ENCODE peak calls at places on chromosomes 5 and 9, in ten cellular contexts. U is germinal center; B is astrocyte of the spinal cord; W is NCI-H1436; D is bronchial epithelial cell; M is activated gamma-delta T cell; Y is activated CD8-positive, alpha-beta memory T cell treated with anti-CD3 and anti-CD28 coated beads, Interleukin-2, amount 50 U/mL, for 4 hours; T is NCI-H2029; Z is left ventricle myocardium superior; O is small intestine. E is an unnamed sample.

GRCh38 chr9:110768887-110769286 is 100.3 kb downstream of the MUSK start:
- DNase-seq in U (no peak), B (no peak), W (no peak), D (no peak), M (no peak), Y (no peak), T (no peak), Z (no peak), O (no peak), E (no peak)

GRCh38 chr5:151896041-151896691 is 28.5 kb downstream of the GLRA1 start:
- DNase-seq in U (no peak), B (peak; percentile 95), W (no peak), D (peak; percentile 92), M (no peak), Y (no peak), T (no peak), Z (no peak), O (no peak), E (peak; percentile 89)

GRCh38 chr9:121373401-121373769 is 3.3 kb upstream of the STOM start:
- DNase-seq in U (no peak), B (no peak), W (no peak), D (peak; percentile 83), M (no peak), Y (no peak), T (no peak), Z (no peak), O (no peak), E (no peak)

GRCh38 chr5:179242676-179243075 is 102.6 kb downstream of the ADAMTS2 start:
- DNase-seq in U (no peak), B (no peak), W (no peak), D (no peak), M (no peak), Y (peak; percentile 2), T (no peak), Z (no peak), O (no peak), E (no peak)

GRCh38 chr5:37075399-37075950 is 173.7 kb downstream of the CPLANE1 start:
- DNase-seq in U (no peak), B (no peak), W (no peak), D (no peak), M (no peak), Y (no peak), T (no peak), Z (no peak), O (no peak), E (no peak)

GRCh38 chr5:102241809-102242421 is 54.2 kb downstream of the SLCO4C1 start:
- DNase-seq in U (no peak), B (no peak), W (no peak), D (no peak), M (no peak), Y (no peak), T (no peak), Z (no peak), O (no peak), E (no peak)

GRCh38 chr5:135194573-135195266 is 160.7 kb upstream of the PITX1 start:
- DNase-seq in U (no peak), B (peak; percentile 26), W (no peak), D (no peak), M (no peak), Y (no peak), T (no peak), Z (no peak), O (no peak), E (no peak)

GRCh38 chr5:135387629-135387960 is 11.4 kb downstream of the MACROH2A1 start:
- DNase-seq in U (no peak), B (no peak), W (no peak), D (no peak), M (no peak), Y (no peak), T (no peak), Z (no peak), O (no peak), E (no peak)

GRCh38 chr5:133754575-133755169 is 142.3 kb upstream of the FSTL4 start:
- DNase-seq in U (no peak), B (no peak), W (peak; percentile 14), D (peak; percentile 57), M (no peak), Y (peak; percentile 21), T (peak; percentile 31), Z (no peak), O (peak; percentile 41), E (peak; percentile 32)

GRCh38 chr9:89792189-89793123 is 187.6 kb downstream of the GADD45G start:
- DNase-seq in U (no peak), B (no peak), W (no peak), D (no peak), M (no peak), Y (no peak), T (no peak), Z (no peak), O (no peak), E (no peak)

GRCh38 chr9:5592231-5592630 is 36.7 kb upstream of the RIC1 start:
- DNase-seq in U (no peak), B (no peak), W (no peak), D (no peak), M (no peak), Y (no peak), T (no peak), Z (no peak), O (no peak), E (no peak)

GRCh38 chr5:165035520-165035919 is 1530.1 kb downstream of the MAT2B start:
- DNase-seq in U (no peak), B (no peak), W (no peak), D (peak; percentile 6), M (no peak), Y (no peak), T (no peak), Z (no peak), O (no peak), E (peak; percentile 47)

GRCh38 chr5:135497971-135498661 is 37.6 kb downstream of the NEUROG1 start:
- DNase-seq in U (no peak), B (no peak), W (no peak), D (peak; percentile 47), M (no peak), Y (no peak), T (no peak), Z (no peak), O (no peak), E (no peak)

GRCh38 chr9:35520404-35520790 is 30.5 kb downstream of the RUSC2 start:
- DNase-seq in U (no peak), B (no peak), W (no peak), D (no peak), M (no peak), Y (no peak), T (no peak), Z (no peak), O (no peak), E (no peak)

GRCh38 chr5:54663876-54664275 is 146.3 kb downstream of the SNX18 start:
- DNase-seq in U (no peak), B (peak; percentile 92), W (no peak), D (peak; percentile 78), M (no peak), Y (no peak), T (no peak), Z (peak; percentile 35), O (no peak), E (peak; percentile 57)

GRCh38 chr9:111839387-111839786 is 44.6 kb upstream of the SHOC1 start:
- DNase-seq in U (no peak), B (no peak), W (no peak), D (no peak), M (no peak), Y (no peak), T (no peak), Z (no peak), O (no peak), E (no peak)

GRCh38 chr9:7174301-7174700 is 416.5 kb downstream of the KDM4C start:
- DNase-seq in U (no peak), B (no peak), W (no peak), D (no peak), M (no peak), Y (no peak), T (no peak), Z (no peak), O (no peak), E (no peak)

GRCh38 chr5:90558344-90559192 is at the start of gene ADGRV1:
- DNase-seq in U (peak; percentile 9), B (peak; percentile 78), W (peak; percentile 96), D (peak; percentile 87), M (peak; percentile 9), Y (no peak), T (peak; percentile 98), Z (peak; percentile 44), O (peak; percentile 92), E (peak; percentile 19)

GRCh38 chr5:10691826-10692785 is 68.9 kb downstream of the DAP start:
- DNase-seq in U (no peak), B (peak; percentile 61), W (no peak), D (no peak), M (no peak), Y (no peak), T (no peak), Z (no peak), O (no peak), E (peak; percentile 74)

GRCh38 chr5:131394128-131394527 is 130.3 kb downstream of the CDC42SE2 start:
- DNase-seq in U (peak; percentile 57), B (peak; percentile 68), W (no peak), D (peak; percentile 88), M (no peak), Y (no peak), T (no peak), Z (no peak), O (no peak), E (no peak)

E was measured in A172.